ENCODE peak calls at places on chromosome 12, in nine cellular contexts. H, X, Q, Y, Z, R, J, D and U are unnamed samples.

GRCh38 chr12:92492291-92492690 is 210.5 kb upstream of the PLEKHG7 start:
- DNase-seq in H (no peak), X (no peak), Q (no peak), Y (no peak), Z (no peak), R (no peak), J (no peak), D (no peak), U (no peak)

GRCh38 chr12:22477166-22477893 is 67.0 kb downstream of the C2CD5 start:
- DNase-seq in H (no peak), X (no peak), Q (no peak), Y (no peak), Z (no peak), R (no peak), J (no peak), D (no peak), U (no peak)

GRCh38 chr12:108838194-108839010 is 19.0 kb downstream of the SSH1 start:
- DNase-seq in H (peak; percentile 75), X (no peak), Q (peak; percentile 66), Y (peak; percentile 92), Z (peak; percentile 97), R (peak; percentile 96), J (peak; percentile 72), D (peak; percentile 72), U (peak; percentile 81)

GRCh38 chr12:46743471-46743870 is 82.3 kb downstream of the SLC38A4 start:
- DNase-seq in H (no peak), X (no peak), Q (no peak), Y (no peak), Z (no peak), R (no peak), J (no peak), D (no peak), U (no peak)

GRCh38 chr12:118357327-118358007 is 15.2 kb downstream of the TAOK3 start:
- DNase-seq in H (peak; percentile 51), X (no peak), Q (no peak), Y (no peak), Z (peak; percentile 63), R (peak; percentile 56), J (no peak), D (peak; percentile 27), U (no peak)

GRCh38 chr12:122533841-122534240 is 6.8 kb downstream of the KNTC1 start:
- DNase-seq in H (no peak), X (no peak), Q (no peak), Y (no peak), Z (no peak), R (no peak), J (no peak), D (no peak), U (no peak)

GRCh38 chr12:22974865-22975264 is 349.9 kb downstream of the ETNK1 start:
- DNase-seq in H (no peak), X (no peak), Q (no peak), Y (no peak), Z (peak; percentile 15), R (peak; percentile 15), J (no peak), D (no peak), U (peak; percentile 8)

GRCh38 chr12:31728917-31729640 is at the start of gene AMN1:
- DNase-seq in H (peak; percentile 99), X (peak; percentile 99), Q (peak; percentile 99), Y (peak; percentile 99), Z (peak; percentile 96), R (peak; percentile 98), J (peak; percentile 99), D (peak; percentile 93), U (peak; percentile 91)

GRCh38 chr12:6465467-6466183 is 4.9 kb downstream of the VAMP1 start:
- DNase-seq in H (peak; percentile 70), X (no peak), Q (peak; percentile 62), Y (no peak), Z (peak; percentile 54), R (peak; percentile 87), J (peak; percentile 31), D (no peak), U (peak; percentile 45)

GRCh38 chr12:122917508-122918227 is 21.7 kb upstream of the VPS37B start:
- DNase-seq in H (no peak), X (no peak), Q (peak; percentile 84), Y (peak; percentile 66), Z (no peak), R (no peak), J (no peak), D (no peak), U (peak; percentile 67)

GRCh38 chr12:58288191-58288590 is 346.8 kb downstream of the ATP23 start:
- DNase-seq in H (no peak), X (no peak), Q (no peak), Y (no peak), Z (no peak), R (no peak), J (no peak), D (no peak), U (no peak)

GRCh38 chr12:93638954-93639353 is 38.2 kb upstream of the CRADD start:
- DNase-seq in H (no peak), X (no peak), Q (peak; percentile 45), Y (no peak), Z (no peak), R (no peak), J (no peak), D (no peak), U (no peak)

GRCh38 chr12:74535536-74535935 is 2.1 kb upstream of the ATXN7L3B start:
- DNase-seq in H (no peak), X (no peak), Q (no peak), Y (no peak), Z (no peak), R (no peak), J (no peak), D (no peak), U (no peak)

GRCh38 chr12:108724054-108724889 is 7.0 kb downstream of the CORO1C start:
- DNase-seq in H (peak; percentile 52), X (no peak), Q (no peak), Y (no peak), Z (no peak), R (no peak), J (no peak), D (no peak), U (no peak)

GRCh38 chr12:42904683-42905418 is 315.3 kb upstream of the PRICKLE1 start:
- DNase-seq in H (no peak), X (no peak), Q (no peak), Y (no peak), Z (no peak), R (no peak), J (no peak), D (no peak), U (no peak)

DNA sequence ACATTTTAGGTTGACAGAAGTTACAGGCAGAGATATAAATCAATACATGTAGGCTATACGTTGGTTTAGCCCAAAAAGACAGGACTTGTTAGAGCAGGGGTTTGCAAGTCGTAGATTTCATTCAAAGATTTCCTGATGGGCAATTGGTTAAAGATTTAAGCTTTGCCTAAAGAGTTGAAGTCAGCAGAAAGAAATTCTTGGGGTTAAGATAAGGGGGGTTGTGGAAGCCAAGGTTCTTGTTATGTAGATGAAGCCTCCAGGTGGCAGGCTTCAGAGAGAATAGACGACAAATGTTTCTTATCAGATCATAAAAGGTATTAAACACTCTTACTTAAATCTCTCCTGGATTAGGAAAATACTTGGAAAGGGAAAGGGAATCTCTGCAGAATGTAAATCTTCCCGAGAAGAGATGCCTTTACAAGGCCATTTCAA is 510.8 kb downstream of the TMTC2 start:
- DNase-seq in H (no peak), X (no peak), Q (no peak), Y (no peak), Z (no peak), R (no peak), J (no peak), D (no peak), U (no peak)
- TF ChIP-seq POLR2A in H (no peak), X (no peak), Q (no peak), Y (no peak), Z (no peak), R (no peak), J (no peak), D (no peak), U (no peak)

GRCh38 chr12:106348411-106348810 is 9.1 kb upstream of the POLR3B start:
- DNase-seq in H (no peak), X (no peak), Q (no peak), Y (no peak), Z (no peak), R (no peak), J (no peak), D (no peak), U (no peak)
- TF ChIP-seq POLR2A in H (no peak), X (no peak), Q (no peak), Y (no peak), Z (no peak), R (no peak), J (no peak), D (no peak), U (no peak)

GRCh38 chr12:133038310-133038709 is 1.0 kb downstream of the ZNF84 start:
- DNase-seq in H (no peak), X (no peak), Q (no peak), Y (no peak), Z (no peak), R (no peak), J (no peak), D (no peak), U (no peak)

DNA sequence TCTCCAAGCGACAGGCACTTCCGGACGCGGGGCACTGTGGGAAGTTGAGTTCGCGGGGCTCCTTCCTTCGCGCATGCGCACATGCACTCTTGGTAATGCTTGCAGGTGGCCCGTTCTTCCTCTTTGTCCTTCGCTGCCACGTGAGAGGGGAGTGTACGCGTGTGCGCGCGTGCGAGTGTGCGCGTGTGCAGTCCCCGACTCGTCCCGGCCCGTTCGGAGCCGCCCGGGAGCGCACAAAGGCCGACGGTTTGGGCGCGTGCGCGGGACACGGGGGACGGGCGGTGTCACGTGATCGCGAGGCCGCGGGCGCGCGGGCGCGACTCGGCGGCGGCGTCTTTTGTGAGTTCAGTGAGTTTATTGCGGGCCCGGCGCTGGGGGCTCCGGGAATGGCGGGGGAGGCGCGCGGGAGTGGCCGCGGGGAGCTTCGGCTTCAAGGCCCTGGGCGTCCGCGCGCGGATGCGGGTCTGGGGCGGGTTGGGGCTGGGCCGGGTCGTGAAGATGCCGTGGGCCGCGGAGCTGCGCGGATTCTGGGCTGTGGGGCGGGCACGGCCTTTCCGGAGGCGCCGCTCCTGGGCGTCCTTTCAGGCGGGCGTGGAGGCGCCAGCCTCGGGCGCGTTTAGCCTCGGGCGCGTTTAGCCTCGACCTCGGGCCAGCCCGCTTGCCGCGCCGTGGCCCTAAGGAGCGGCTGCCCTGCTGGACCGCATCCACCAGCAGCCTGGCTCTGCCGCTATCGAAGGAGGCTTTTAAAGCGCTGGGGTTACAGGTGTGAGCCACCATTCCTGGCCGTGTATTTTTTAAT is at the start of gene ZNF84:
- DNase-seq in H (peak; percentile 96), X (peak; percentile 97), Q (peak; percentile 98), Y (peak; percentile 98), Z (peak; percentile 86), R (peak; percentile 86), J (peak; percentile 96), D (peak; percentile 75), U (peak; percentile 84)
- TF ChIP-seq POLR2A in H (no peak), X (no peak), Q (no peak), Y (peak; percentile 33), Z (no peak), R (peak; percentile 54), J (peak; percentile 47), D (peak; percentile 78), U (peak; percentile 47)

DNA sequence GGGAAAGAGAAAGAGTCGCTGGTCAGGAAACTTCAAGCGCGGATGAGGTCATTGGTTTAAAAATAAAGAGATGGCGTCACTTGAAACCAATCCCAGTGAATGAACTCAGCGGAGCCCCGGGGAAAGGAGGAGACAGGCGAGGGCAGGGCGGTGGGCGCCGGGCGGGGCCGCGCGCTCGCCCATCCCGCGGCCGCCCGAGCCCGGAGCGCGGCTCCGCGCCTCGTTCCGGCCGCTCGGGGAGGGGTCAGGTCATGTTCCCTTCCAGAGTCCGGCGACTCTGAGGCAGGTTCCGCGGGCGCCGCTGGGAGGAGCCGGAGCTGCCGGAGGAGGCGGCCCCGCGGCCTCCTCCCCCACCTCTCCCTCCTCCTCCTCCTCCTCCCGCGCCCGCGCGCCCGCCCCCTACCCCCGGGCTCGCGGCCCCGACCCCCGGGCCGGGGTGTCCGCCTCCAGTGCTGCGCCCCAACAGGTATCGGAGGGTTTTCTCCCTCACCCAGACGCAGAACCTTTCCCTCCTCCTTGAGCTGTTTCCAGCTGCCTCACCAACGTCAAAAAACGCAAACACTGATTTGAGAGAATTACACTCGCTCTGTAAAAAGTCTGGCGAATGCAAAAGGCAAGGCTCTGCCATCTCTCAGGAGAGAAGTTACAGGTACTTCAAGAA is at the start of gene DUSP16:
- DNase-seq in H (peak; percentile 93), X (peak; percentile 92), Q (peak; percentile 93), Y (peak; percentile 94), Z (peak; percentile 72), R (peak; percentile 88), J (peak; percentile 92), D (peak; percentile 63), U (peak; percentile 84)
- TF ChIP-seq POLR2A in H (no peak), X (peak; percentile 84), Q (no peak), Y (no peak), Z (peak; percentile 46), R (peak; percentile 44), J (peak; percentile 82), D (peak; percentile 81), U (peak; percentile 58)